ENCODE peak calls at places on chromosome 17, in seven cellular contexts. One of them, this sample, is unnamed.

GRCh38 chr17:76077582-76078110 is 1.3 kb upstream of the ZACN start:
- DNase-seq in progenitor cell of endocrine pancreas: no peak
- DNase-seq in neural crest cell: peak
- DNase-seq in AG10803: no peak
- DNase-seq in stimulated activated CD4-positive, alpha-beta T cell treated with anti-CD3 and anti-CD28 coated beads, TNF-alpha, amount 100 ng/mL, for 1 hour: no peak
- DNase-seq in hepatic stellate cell: peak
- DNase-seq in mesendoderm: no peak
- DNase-seq in this sample: no peak

GRCh38 chr17:2921443-2921842 is 125.2 kb downstream of the RAP1GAP2 start:
- DNase-seq in progenitor cell of endocrine pancreas: no peak
- DNase-seq in neural crest cell: no peak
- DNase-seq in AG10803: no peak
- DNase-seq in stimulated activated CD4-positive, alpha-beta T cell treated with anti-CD3 and anti-CD28 coated beads, TNF-alpha, amount 100 ng/mL, for 1 hour: no peak
- DNase-seq in hepatic stellate cell: no peak
- DNase-seq in mesendoderm: peak
- DNase-seq in this sample: no peak

GRCh38 chr17:39016193-39017153 is 49.3 kb upstream of the FBXO47 start:
- DNase-seq in progenitor cell of endocrine pancreas: no peak
- DNase-seq in neural crest cell: no peak
- DNase-seq in AG10803: peak
- DNase-seq in stimulated activated CD4-positive, alpha-beta T cell treated with anti-CD3 and anti-CD28 coated beads, TNF-alpha, amount 100 ng/mL, for 1 hour: no peak
- DNase-seq in hepatic stellate cell: no peak
- DNase-seq in mesendoderm: no peak
- DNase-seq in this sample: no peak

GRCh38 chr17:65243838-65244237 is 106.7 kb downstream of the RGS9 start:
- DNase-seq in progenitor cell of endocrine pancreas: no peak
- DNase-seq in neural crest cell: peak
- DNase-seq in AG10803: peak
- DNase-seq in stimulated activated CD4-positive, alpha-beta T cell treated with anti-CD3 and anti-CD28 coated beads, TNF-alpha, amount 100 ng/mL, for 1 hour: no peak
- DNase-seq in hepatic stellate cell: no peak
- DNase-seq in mesendoderm: peak
- DNase-seq in this sample: no peak

GRCh38 chr17:62950067-62950466 is 16.0 kb upstream of the TANC2 start:
- DNase-seq in progenitor cell of endocrine pancreas: no peak
- DNase-seq in neural crest cell: no peak
- DNase-seq in AG10803: peak
- DNase-seq in stimulated activated CD4-positive, alpha-beta T cell treated with anti-CD3 and anti-CD28 coated beads, TNF-alpha, amount 100 ng/mL, for 1 hour: no peak
- DNase-seq in hepatic stellate cell: peak
- DNase-seq in mesendoderm: peak
- DNase-seq in this sample: no peak

GRCh38 chr17:75691371-75692290 is 24.5 kb downstream of the SAP30BP start:
- DNase-seq in progenitor cell of endocrine pancreas: no peak
- DNase-seq in neural crest cell: no peak
- DNase-seq in AG10803: peak
- DNase-seq in stimulated activated CD4-positive, alpha-beta T cell treated with anti-CD3 and anti-CD28 coated beads, TNF-alpha, amount 100 ng/mL, for 1 hour: no peak
- DNase-seq in hepatic stellate cell: no peak
- DNase-seq in mesendoderm: no peak
- DNase-seq in this sample: no peak

GRCh38 chr17:16491703-16492612 is at the start of gene LRRC75A:
- DNase-seq in progenitor cell of endocrine pancreas: peak
- DNase-seq in neural crest cell: peak
- DNase-seq in AG10803: peak
- DNase-seq in stimulated activated CD4-positive, alpha-beta T cell treated with anti-CD3 and anti-CD28 coated beads, TNF-alpha, amount 100 ng/mL, for 1 hour: no peak
- DNase-seq in hepatic stellate cell: peak
- DNase-seq in mesendoderm: peak
- DNase-seq in this sample: no peak

GRCh38 chr17:44788139-44788538 is 29.4 kb downstream of the ADAM11 start:
- DNase-seq in progenitor cell of endocrine pancreas: no peak
- DNase-seq in neural crest cell: no peak
- DNase-seq in AG10803: no peak
- DNase-seq in stimulated activated CD4-positive, alpha-beta T cell treated with anti-CD3 and anti-CD28 coated beads, TNF-alpha, amount 100 ng/mL, for 1 hour: no peak
- DNase-seq in hepatic stellate cell: no peak
- DNase-seq in mesendoderm: no peak
- DNase-seq in this sample: no peak

GRCh38 chr17:2214047-2214717 is 89.4 kb downstream of the SMG6 start:
- DNase-seq in progenitor cell of endocrine pancreas: no peak
- DNase-seq in neural crest cell: no peak
- DNase-seq in AG10803: peak
- DNase-seq in stimulated activated CD4-positive, alpha-beta T cell treated with anti-CD3 and anti-CD28 coated beads, TNF-alpha, amount 100 ng/mL, for 1 hour: no peak
- DNase-seq in hepatic stellate cell: peak
- DNase-seq in mesendoderm: peak
- DNase-seq in this sample: peak

This sample was measured in CD14-positive monocyte.